ENCODE peak calls at places on chromosome 10, in four cellular contexts. Z is IMR-90, W is K562, Q is GM12878. D is an unnamed sample.

GRCh38 chr10:50809596-50809995 is 69.9 kb downstream of the ASAH2B start:
- DNase-seq in Q (no peak), W (no peak), Z (peak), D (no peak)

GRCh38 chr10:22677333-22677732 is 37.0 kb downstream of the PIP4K2A start:
- DNase-seq in Z (no peak), W (no peak), Q (no peak), D (no peak)

GRCh38 chr10:29736325-29737208 is 101.8 kb upstream of the SVIL start:
- DNase-seq in Z (peak), Q (no peak), W (no peak), D (peak)

GRCh38 chr10:124090630-124091209 is 2.7 kb downstream of the CHST15 start:
- DNase-seq in Q (no peak), Z (no peak), W (no peak), D (no peak)

GRCh38 chr10:52466464-52466863 is 152.4 kb downstream of the DKK1 start:
- DNase-seq in Q (no peak), W (no peak), Z (no peak), D (no peak)

GRCh38 chr10:86535057-86535882 is 13.7 kb upstream of the WAPL start:
- DNase-seq in W (peak), Z (no peak), Q (no peak), D (peak)

GRCh38 chr10:98411768-98412167 is 3.2 kb downstream of the PYROXD2 start:
- DNase-seq in Q (no peak), Z (peak), W (no peak), D (no peak)

GRCh38 chr10:102627446-102628293 is 16.6 kb upstream of the TRIM8 start:
- DNase-seq in Q (no peak), Z (peak), W (no peak), D (peak)

GRCh38 chr10:35813219-35813618 is 171.1 kb upstream of the FZD8 start:
- DNase-seq in Z (no peak), Q (no peak), W (no peak), D (no peak)

GRCh38 chr10:125156739-125157472 is 3.5 kb downstream of the CTBP2 start:
- DNase-seq in Z (no peak), Q (no peak), W (no peak), D (no peak)
- TF ChIP-seq RFX5 in Z (no peak), Q (no peak), W (no peak), D (no peak)

DNA sequence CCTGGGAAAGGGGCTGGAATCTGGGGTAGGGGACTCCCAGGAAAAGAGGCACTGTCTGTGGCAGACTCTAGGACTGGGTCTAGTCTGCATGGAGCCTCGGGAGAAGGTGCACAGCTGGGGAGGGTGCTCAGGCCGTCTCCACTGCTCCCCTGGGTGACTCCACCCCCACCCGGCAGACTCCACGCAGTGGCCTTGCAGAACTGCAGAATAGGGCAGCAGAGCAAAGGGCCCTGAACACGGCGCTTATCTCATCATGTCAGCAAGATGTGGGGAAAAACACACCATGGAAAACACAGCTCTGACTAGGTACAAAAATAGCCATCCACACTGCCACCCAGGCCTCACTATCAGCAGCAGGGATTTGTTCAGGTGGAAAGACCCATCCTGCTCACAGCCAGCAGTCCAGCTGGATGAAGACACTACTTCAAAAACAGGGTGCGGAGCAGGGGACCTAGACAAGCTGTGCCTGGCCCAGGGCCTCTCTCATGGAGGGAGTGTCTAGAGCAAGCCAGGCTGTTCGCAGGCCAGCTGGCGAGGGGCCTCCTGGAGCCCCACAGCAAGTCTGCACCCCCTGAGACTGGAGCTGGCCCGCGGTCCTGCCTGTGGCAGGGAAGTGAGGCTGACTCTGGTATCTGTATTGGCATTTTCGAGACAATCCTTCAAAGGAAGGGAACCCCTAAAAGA is 11.7 kb downstream of the MAT1A start:
- DNase-seq in Z (no peak), Q (no peak), W (no peak), D (no peak)
- TF ChIP-seq ELK1 in Z (no peak), Q (no peak), W (no peak), D (no peak)

DNA sequence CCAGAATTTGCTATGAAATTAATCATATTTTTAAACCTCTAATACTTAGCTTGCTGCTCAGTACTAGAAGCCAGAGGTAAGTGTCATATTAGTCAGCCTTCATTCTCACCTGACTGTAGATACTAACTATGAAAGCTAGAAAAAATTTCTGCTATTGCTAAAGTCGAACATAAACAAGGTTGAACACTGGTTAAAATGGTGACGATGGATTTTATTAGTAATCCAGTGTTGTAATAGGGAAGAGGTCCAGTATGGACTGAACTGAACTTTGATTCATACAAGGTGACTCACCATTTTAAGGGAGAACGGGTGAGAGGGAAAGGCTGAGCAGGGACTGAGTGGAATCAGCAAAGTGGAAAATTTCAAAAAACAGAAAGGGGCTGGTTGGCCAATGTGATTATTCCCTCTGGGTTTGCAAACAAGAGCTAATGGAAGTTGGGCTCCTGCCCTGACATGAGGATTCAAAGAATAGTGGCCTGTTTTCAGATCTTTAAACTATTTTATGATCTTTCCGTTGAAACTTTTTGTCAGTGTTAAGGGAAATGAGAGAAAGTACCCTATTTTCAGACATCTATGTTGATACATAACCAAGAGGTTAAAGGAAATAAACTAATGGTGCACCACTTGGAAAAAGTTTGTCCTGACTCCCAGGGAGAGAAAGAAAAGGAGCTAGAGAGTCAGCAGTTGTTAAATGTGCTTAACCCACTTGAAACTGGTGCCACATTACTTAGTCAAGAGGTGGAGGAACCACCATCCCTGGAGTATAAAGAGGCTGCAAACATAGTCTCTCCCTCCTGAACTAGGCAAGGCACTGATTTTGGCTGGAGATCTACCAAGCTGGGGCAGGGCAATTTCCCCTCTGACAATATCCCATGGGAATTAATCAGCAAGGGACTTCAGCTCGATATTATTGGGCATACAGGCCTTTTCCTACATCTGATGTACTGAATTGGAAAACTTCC is 15.3 kb upstream of the AKR1C1 start:
- DNase-seq in W (no peak), Q (no peak), Z (peak), D (peak)
- TF ChIP-seq RFX5 in W (no peak), Q (no peak), Z (no peak), D (no peak)

DNA sequence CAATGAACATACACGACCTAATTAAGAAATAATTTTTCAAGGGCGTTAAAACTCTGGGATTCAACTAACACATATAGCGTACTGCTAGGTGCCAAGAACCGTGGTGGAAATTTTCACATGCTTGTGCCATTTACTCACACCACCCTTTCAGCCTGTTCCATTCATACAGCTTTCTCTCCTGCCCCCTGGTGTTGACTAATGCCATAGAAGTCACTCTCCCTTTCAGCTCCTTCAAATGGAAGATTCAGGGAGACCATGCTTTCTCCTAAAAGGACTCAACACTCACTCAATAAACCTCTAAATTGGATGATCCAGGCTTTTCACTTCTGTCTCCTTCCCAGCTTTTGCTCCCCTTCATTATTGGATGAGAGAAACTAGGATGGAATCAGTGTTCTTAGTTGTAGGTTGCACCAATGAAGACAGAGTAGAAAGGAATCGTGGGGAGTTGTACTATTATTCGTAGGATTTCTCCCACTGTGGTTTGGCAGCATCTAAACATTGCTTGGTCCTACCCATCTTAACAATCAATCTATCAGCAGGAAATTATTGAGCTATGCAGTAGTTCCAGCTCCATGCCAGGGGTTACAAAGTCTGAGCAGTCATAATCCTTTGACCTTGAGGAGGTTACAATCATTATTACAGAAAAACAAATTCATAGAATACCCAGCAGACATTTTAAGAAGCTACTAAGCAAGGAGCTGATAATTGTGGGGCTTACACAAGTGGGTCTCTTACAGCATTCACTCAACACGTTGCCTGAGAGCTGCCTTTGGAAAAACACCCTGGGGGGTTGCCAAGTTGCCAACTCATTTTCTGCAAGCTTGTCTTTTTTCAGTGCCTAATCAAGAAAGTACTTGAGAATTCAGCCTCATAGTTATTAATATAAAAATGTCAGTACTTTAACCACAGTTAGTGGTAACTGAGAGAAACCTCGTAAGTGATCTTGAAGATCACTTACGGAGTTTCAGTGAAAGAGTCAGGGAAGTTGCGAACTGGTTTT is 2.8 kb upstream of the PPP1R3C start:
- DNase-seq in Q (no peak), Z (peak), W (peak), D (peak)
- TF ChIP-seq ELK1 in Q (no peak), Z (no peak), W (no peak), D (no peak)

GRCh38 chr10:59405235-59405634 is 42.9 kb upstream of the FAM13C start:
- DNase-seq in Z (no peak), Q (no peak), W (no peak), D (no peak)
- TF ChIP-seq RFX5 in Z (no peak), Q (no peak), W (no peak), D (no peak)

GRCh38 chr10:96587255-96588059 is 645 bp upstream of the TM9SF3 start:
- DNase-seq in Q (no peak), Z (peak), W (no peak), D (peak)
- TF ChIP-seq ELK1 in Q (no peak), Z (no peak), W (no peak), D (no peak)

GRCh38 chr10:84270708-84271107 is 25.9 kb downstream of the RGR start:
- DNase-seq in Q (no peak), W (no peak), Z (no peak), D (no peak)

GRCh38 chr10:84267503-84268126 is 22.8 kb downstream of the RGR start:
- DNase-seq in Q (no peak), W (peak), Z (peak), D (peak)

GRCh38 chr10:84265378-84265777 is 20.5 kb downstream of the RGR start:
- DNase-seq in Q (no peak), W (no peak), Z (no peak), D (no peak)

GRCh38 chr10:84264611-84265141 is 19.8 kb downstream of the RGR start:
- DNase-seq in Z (peak), W (peak), Q (no peak), D (peak)

DNA sequence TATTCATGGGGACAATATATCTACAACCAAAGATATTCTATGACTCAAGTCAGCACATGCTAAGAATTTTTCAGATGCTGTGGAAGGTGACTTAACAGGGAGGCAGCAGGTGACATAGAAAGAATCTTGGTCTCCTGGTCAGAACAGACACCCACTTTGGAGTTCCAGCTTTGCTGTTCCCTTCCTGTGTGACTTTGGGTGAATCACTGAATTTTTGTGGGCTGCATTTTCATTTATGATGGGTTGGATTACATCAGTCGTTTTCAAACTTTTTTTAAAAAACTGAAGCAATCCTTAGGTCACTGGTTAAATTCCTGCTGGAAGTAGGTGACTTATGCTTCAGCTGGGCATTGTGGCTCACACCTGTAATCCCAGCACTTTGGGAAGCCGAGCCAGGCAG is 24.9 kb downstream of the RGR start:
- DNase-seq in W (no peak), Z (peak), Q (no peak), D (no peak)
- TF ChIP-seq RFX5 in W (no peak), Z (no peak), Q (no peak), D (no peak)

GRCh38 chr10:27744478-27745379 is 890 bp downstream of the MKX start:
- DNase-seq in Q (no peak), Z (peak), W (no peak), D (no peak)

GRCh38 chr10:27742926-27743735 is 2.5 kb downstream of the MKX start:
- DNase-seq in Q (no peak), W (no peak), Z (no peak), D (no peak)

GRCh38 chr10:27742195-27742925 is 3.3 kb downstream of the MKX start:
- DNase-seq in Z (peak), W (peak), Q (peak), D (peak)

GRCh38 chr10:27743736-27744477 is 1.7 kb downstream of the MKX start:
- DNase-seq in W (no peak), Q (no peak), Z (peak), D (peak)

GRCh38 chr10:27741173-27742091 is 4.2 kb downstream of the MKX start:
- DNase-seq in W (no peak), Z (no peak), Q (no peak), D (no peak)
- TF ChIP-seq ELK1 in W (no peak), Z (no peak), Q (no peak), D (no peak)